ENCODE peak calls at places on chromosomes 6 and 20, in nine cellular contexts. M, U, R, K, F, A, V, G and D are unnamed samples. For H3K4me1, the result is how much of the 10 kb centered on the place peaks cover.

GRCh38 chr6:157985378-157986155 is 3.9 kb downstream of the SYNJ2 start:
- DNase-seq in V (peak), F (no peak), K (no peak), G (no peak), M (peak), U (no peak), A (no peak), R (no peak), D (peak)

GRCh38 chr20:18754030-18754659 is 59.4 kb upstream of the SCP2D1 start:
- DNase-seq in U (no peak), R (no peak), G (no peak), F (no peak), A (no peak), V (no peak), M (no peak), K (no peak), D (no peak)

GRCh38 chr6:139973602-139974373 is 599.3 kb upstream of the CITED2 start:
- DNase-seq in A (no peak), G (peak), V (no peak), R (no peak), M (no peak), F (peak), K (no peak), U (peak), D (no peak)

GRCh38 chr6:111087106-111087835 is at the start of gene SLC16A10:
- DNase-seq in F (peak), R (peak), V (no peak), M (peak), U (peak), G (no peak), K (peak), A (peak), D (peak)

GRCh38 chr6:36492092-36492491 is 49.3 kb downstream of the KCTD20 start:
- DNase-seq in G (no peak), K (no peak), A (no peak), F (no peak), V (no peak), U (peak), R (no peak), M (no peak), D (no peak)

GRCh38 chr6:53189554-53189953 is 40.9 kb upstream of the GCM1 start:
- DNase-seq in F (no peak), G (no peak), M (no peak), V (no peak), R (no peak), K (no peak), A (no peak), U (no peak), D (no peak)

GRCh38 chr6:288861-289260 is 3.4 kb upstream of the DUSP22 start:
- DNase-seq in R (no peak), V (no peak), M (no peak), F (no peak), K (no peak), G (no peak), A (no peak), U (no peak), D (no peak)

GRCh38 chr6:161010418-161010817 is 18.8 kb downstream of the MAP3K4 start:
- DNase-seq in A (no peak), V (no peak), K (no peak), F (no peak), M (no peak), G (peak), U (no peak), R (no peak), D (no peak)

GRCh38 chr6:169965657-169966311 is 214.4 kb downstream of the ERMARD start:
- DNase-seq in V (no peak), R (peak), U (no peak), G (no peak), A (no peak), F (no peak), M (peak), K (peak), D (no peak)

GRCh38 chr6:131061041-131061770 is 1.8 kb downstream of the EPB41L2 start:
- DNase-seq in A (no peak), U (no peak), F (peak), G (peak), V (no peak), K (no peak), R (no peak), M (no peak), D (no peak)

GRCh38 chr6:74967821-74968220 is 238.0 kb downstream of the COL12A1 start:
- DNase-seq in M (no peak), V (no peak), R (no peak), U (no peak), K (no peak), F (no peak), A (no peak), G (no peak), D (no peak)

GRCh38 chr6:74519172-74519571 is 686.7 kb downstream of the COL12A1 start:
- DNase-seq in G (peak), U (no peak), M (no peak), A (no peak), F (no peak), V (no peak), R (no peak), K (no peak), D (no peak)

GRCh38 chr20:8860011-8860495 is 208.8 kb upstream of the PLCB4 start:
- DNase-seq in M (no peak), A (no peak), R (no peak), V (no peak), U (no peak), K (no peak), G (peak), F (no peak), D (no peak)

GRCh38 chr6:158854214-158855101 is 35.3 kb upstream of the EZR start:
- DNase-seq in M (no peak), A (peak), U (no peak), K (no peak), F (no peak), R (no peak), G (peak), V (no peak), D (no peak)

GRCh38 chr6:14290448-14291388 is 173.1 kb downstream of the CD83 start:
- DNase-seq in V (no peak), R (no peak), K (no peak), M (no peak), U (no peak), G (no peak), A (no peak), F (no peak), D (no peak)
- H3K4me1 ChIP-seq in V (under half), R (under half), K (under half), M (under half), U (under half), G (under half), A (under half), F (under half), D (under half)

DNA sequence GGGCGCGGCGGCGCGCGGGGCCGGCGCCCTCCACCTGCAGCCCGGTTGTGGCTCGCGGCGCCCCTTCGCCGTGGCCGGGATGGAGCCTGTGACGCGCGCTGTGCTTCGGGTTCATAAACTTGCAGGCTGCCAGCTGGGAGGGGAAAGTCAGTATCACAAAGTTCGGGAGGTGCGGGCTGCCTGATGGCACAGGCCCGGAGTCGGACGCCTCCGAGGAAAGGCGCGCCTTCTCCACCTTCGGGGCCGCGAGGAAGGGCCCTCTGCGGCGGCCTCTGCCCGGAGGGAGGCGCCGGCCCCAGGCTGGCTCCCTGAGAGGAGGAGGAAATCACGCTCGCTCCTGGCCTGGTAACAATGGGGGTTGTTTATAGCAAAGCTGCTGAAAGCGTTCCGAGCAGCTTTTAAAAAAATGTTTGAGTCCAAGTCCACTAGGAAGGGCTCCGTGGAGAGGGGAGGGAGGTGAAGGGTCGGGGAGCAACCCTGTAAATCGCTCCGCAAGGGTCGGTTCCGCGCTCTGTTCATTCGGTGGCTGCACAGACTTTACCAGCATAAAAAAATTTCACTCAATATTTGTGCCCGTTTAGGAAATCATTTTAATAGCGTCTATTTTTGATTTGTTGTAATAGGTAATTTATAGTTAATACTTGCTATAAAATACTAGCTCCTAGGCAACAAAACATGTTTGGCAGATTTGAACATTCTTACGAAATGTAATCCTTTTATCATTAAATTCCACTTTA is 1.0 kb downstream of the AFDN start:
- DNase-seq in F (peak), M (peak), A (peak), R (peak), G (peak), K (peak), U (peak), V (no peak), D (peak)
- H3K27ac ChIP-seq in F (peak), M (peak), A (no peak), R (peak), G (peak), K (peak), U (peak), V (peak), D (peak)

DNA sequence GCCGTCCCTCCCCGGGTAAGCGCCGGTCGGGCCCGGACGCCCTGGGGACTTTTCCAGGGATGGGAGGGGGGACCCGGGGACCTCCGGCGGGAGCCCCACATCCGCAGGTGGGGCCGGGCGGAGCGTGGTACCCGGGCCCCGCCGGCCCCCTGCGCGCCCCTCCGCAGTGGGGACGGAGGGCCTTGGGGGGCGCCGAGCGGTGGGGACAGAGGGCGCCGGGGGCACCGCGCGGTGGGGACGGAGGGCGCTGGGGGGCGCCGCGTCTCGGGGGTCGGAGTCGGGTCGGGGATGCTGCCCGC is 267 bp downstream of the PLEKHG1 start:
- DNase-seq in R (no peak), K (no peak), U (no peak), F (no peak), V (no peak), G (no peak), A (no peak), M (no peak), D (no peak)
- H3K4me3 ChIP-seq in R (peak), K (peak), U (peak), F (peak), V (peak), G (peak), A (peak), M (peak), D (peak)

GRCh38 chr6:25028346-25028745 is 92.6 kb upstream of the RIPOR2 start:
- DNase-seq in R (no peak), F (no peak), M (no peak), K (no peak), U (no peak), V (no peak), G (no peak), A (no peak), D (no peak)
- H3K4me1 ChIP-seq in R (under half), F (under half), M (under half), K (under half), U (under half), V (under half), G (under half), A (under half), D (under half)

DNA sequence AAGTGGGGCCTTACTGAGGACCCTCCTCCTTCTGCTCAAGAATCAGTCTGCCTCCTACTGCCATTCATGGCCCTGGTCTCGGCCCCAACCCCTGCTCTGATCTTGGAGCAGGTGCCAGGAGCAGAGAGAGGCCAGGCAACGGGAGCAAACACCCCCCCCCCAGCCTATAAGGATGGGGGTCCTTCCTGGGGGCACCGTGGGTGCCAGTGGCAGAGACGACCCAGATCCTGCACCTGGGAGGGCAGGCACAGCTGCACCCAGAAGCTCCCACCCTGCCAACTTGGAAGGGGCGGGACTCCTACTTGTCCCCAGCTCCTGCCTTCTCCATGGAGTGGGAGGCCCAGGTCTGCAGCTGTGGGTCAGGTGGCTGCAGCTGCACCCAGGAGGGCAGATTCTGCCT is 183.2 kb downstream of the EYA4 start:
- DNase-seq in M (no peak), F (no peak), G (no peak), K (no peak), A (no peak), V (no peak), U (no peak), R (no peak), D (no peak)
- H3K27ac ChIP-seq in M (no peak), F (no peak), G (no peak), K (no peak), A (no peak), V (no peak), U (no peak), R (no peak), D (no peak)

GRCh38 chr6:38975621-38976049 is 72.9 kb upstream of the GLP1R start:
- DNase-seq in G (no peak), U (no peak), V (no peak), K (no peak), A (no peak), R (no peak), M (no peak), F (no peak), D (no peak)
- H3K4me3 ChIP-seq in G (no peak), U (no peak), V (no peak), K (no peak), A (no peak), R (no peak), M (no peak), F (no peak), D (no peak)

GRCh38 chr20:4545526-4545925 is 176.2 kb upstream of the PRND start:
- DNase-seq in V (no peak), R (no peak), G (peak), F (no peak), M (no peak), U (no peak), A (no peak), K (no peak), D (no peak)

GRCh38 chr20:4544765-4545164 is 176.9 kb upstream of the PRND start:
- DNase-seq in A (no peak), R (no peak), F (no peak), G (peak), U (no peak), K (no peak), M (no peak), V (no peak), D (no peak)

GRCh38 chr20:4546342-4546741 is 175.4 kb upstream of the PRND start:
- DNase-seq in G (no peak), U (no peak), A (no peak), K (no peak), V (no peak), F (no peak), R (no peak), M (no peak), D (no peak)

GRCh38 chr20:4548552-4548951 is 173.2 kb upstream of the PRND start:
- DNase-seq in R (no peak), K (no peak), G (no peak), U (no peak), M (no peak), A (no peak), F (no peak), V (no peak), D (no peak)

DNA sequence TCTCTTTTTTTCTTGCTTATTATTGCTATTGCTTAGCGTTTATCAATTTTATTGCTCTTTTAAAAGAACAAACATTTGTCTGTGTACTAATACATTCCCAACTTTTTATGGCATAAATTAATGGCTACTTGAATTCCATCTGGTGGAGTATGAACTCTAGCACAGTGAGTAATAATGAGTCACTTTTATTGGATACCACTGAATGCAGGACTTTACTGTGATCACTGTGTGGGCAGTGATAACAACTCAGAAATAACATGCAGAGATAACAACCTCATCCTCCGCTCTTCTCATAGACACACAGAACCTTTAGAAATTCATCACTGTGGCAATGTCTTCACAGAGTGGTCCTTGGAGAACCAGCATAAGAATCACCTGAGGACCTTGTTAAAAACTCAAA is 174.9 kb upstream of the PRND start:
- DNase-seq in K (no peak), F (no peak), G (peak), U (no peak), A (no peak), V (no peak), R (no peak), M (no peak), D (no peak)
- H3K4me1 ChIP-seq in K (under half), F (under half), G (under half), U (under half), A (under half), V (half or more), R (under half), M (under half), D (under half)

GRCh38 chr6:37799263-37799644 is 20.3 kb upstream of the ZFAND3 start:
- DNase-seq in A (no peak), M (no peak), K (no peak), U (no peak), V (no peak), F (no peak), G (no peak), R (no peak), D (no peak)
- H3K27ac ChIP-seq in A (no peak), M (no peak), K (no peak), U (no peak), V (no peak), F (no peak), G (no peak), R (no peak), D (no peak)

GRCh38 chr6:117547688-117548621 is 54.4 kb downstream of the GOPC start:
- DNase-seq in M (peak), V (no peak), R (peak), F (no peak), G (peak), A (peak), U (peak), K (peak), D (peak)
- H3K4me3 ChIP-seq in M (peak), V (no peak), R (peak), F (no peak), G (no peak), A (peak), U (peak), K (peak), D (peak)